ENCODE peak calls at places on chromosomes 1 and 21, in six cellular contexts. J, D, Y, Z, A and R are unnamed samples.

GRCh38 chr1:235818632-235819136 is 48.0 kb downstream of the LYST start:
- DNase-seq in J (no peak), D (no peak), Y (no peak), Z (no peak), A (no peak), R (no peak)

GRCh38 chr1:17439250-17440073 is at the start of gene RCC2:
- DNase-seq in J (peak; percentile 71), D (peak; percentile 50), Y (peak; percentile 66), Z (peak; percentile 53), A (no peak), R (peak; percentile 69)

GRCh38 chr1:21724098-21724497 is 54.9 kb upstream of the RAP1GAP start:
- DNase-seq in J (no peak), D (no peak), Y (no peak), Z (no peak), A (no peak), R (no peak)

GRCh38 chr1:110326826-110327225 is 12.4 kb upstream of the RBM15 start:
- DNase-seq in J (no peak), D (no peak), Y (no peak), Z (no peak), A (no peak), R (no peak)

GRCh38 chr1:172602706-172603105 is 56.2 kb upstream of the FASLG start:
- DNase-seq in J (no peak), D (no peak), Y (no peak), Z (no peak), A (no peak), R (no peak)

GRCh38 chr1:160550572-160551034 is 27.5 kb upstream of the SLAMF6 start:
- DNase-seq in J (no peak), D (no peak), Y (peak; percentile 61), Z (no peak), A (no peak), R (no peak)

GRCh38 chr1:172121071-172121717 is 279.9 kb downstream of the DNM3 start:
- DNase-seq in J (no peak), D (no peak), Y (no peak), Z (no peak), A (no peak), R (no peak)

GRCh38 chr1:181632960-181633359 is 149.6 kb downstream of the CACNA1E start:
- DNase-seq in J (no peak), D (no peak), Y (no peak), Z (no peak), A (no peak), R (no peak)

GRCh38 chr21:29196021-29196663 is 65.7 kb downstream of the MAP3K7CL start:
- DNase-seq in J (peak; percentile 79), D (peak; percentile 65), Y (peak; percentile 57), Z (peak; percentile 95), A (peak; percentile 58), R (no peak)

DNA sequence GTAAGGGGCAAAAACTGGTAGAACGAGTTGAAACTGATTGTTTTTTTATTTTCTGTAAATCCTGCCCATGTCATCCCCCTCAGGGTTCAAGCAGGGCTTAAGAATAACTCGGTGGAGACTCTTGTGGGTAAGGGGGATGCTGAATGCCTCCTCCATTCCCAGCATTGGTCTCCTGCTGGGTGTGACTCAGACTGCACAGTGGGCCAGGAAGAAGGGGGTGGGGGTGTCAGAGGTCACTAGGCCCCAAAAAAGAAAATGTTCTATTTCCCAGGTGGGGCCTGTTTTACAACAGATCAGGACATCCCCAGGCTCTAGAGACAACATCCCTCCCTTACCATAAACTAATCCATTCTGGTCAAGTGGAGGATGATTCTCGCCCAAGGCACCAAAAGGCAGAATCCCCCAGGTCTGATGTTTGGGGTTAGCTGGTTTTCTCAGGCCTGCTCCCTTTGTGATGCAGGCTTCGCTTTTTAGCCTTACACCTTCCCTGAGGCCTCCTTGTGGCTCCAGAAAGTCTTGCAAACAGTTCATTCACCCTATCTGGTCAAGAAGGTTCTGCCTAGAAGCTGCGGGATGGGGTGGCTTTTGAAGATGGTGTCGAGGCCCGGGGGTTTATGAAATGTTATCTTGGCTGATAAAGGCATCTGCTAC is 10.7 kb upstream of the GRHL3 start:
- DNase-seq in J (peak; percentile 40), D (no peak), Y (no peak), Z (no peak), A (no peak), R (no peak)
- TF ChIP-seq CTCF in J (peak; percentile 65), D (no peak), Y (no peak), Z (peak; percentile 69), A (no peak), R (no peak)

GRCh38 chr1:155307247-155307740 is 1.4 kb upstream of the FDPS start:
- DNase-seq in J (peak; percentile 42), D (no peak), Y (no peak), Z (peak; percentile 28), A (no peak), R (no peak)
- TF ChIP-seq CTCF in J (peak; percentile 68), D (no peak), Y (no peak), Z (peak; percentile 48), A (no peak), R (no peak)

GRCh38 chr1:117815926-117816325 is 113.5 kb downstream of the GDAP2 start:
- DNase-seq in J (no peak), D (no peak), Y (no peak), Z (no peak), A (no peak), R (no peak)
- TF ChIP-seq CTCF in J (peak; percentile 47), D (no peak), Y (no peak), Z (peak; percentile 57), A (no peak), R (no peak)

GRCh38 chr1:190957565-190957964 is 479.9 kb upstream of the BRINP3 start:
- DNase-seq in J (no peak), D (no peak), Y (no peak), Z (no peak), A (no peak), R (no peak)
- TF ChIP-seq CTCF in J (no peak), D (no peak), Y (no peak), Z (no peak), A (no peak), R (no peak)

GRCh38 chr1:81666586-81666985 is 134.1 kb upstream of the ADGRL2 start:
- DNase-seq in J (no peak), D (no peak), Y (no peak), Z (no peak), A (no peak), R (no peak)
- TF ChIP-seq CTCF in J (no peak), D (no peak), Y (no peak), Z (no peak), A (no peak), R (no peak)

GRCh38 chr1:161727343-161727924 is 6.1 kb downstream of the FCRLB start:
- DNase-seq in J (peak; percentile 71), D (no peak), Y (peak; percentile 43), Z (peak; percentile 79), A (no peak), R (no peak)

GRCh38 chr1:161728376-161729226 is 7.3 kb downstream of the FCRLB start:
- DNase-seq in J (no peak), D (no peak), Y (no peak), Z (no peak), A (no peak), R (no peak)

GRCh38 chr1:161723459-161724149 is 2.3 kb downstream of the FCRLB start:
- DNase-seq in J (no peak), D (no peak), Y (no peak), Z (no peak), A (no peak), R (no peak)

GRCh38 chr1:161726631-161727342 is 5.4 kb downstream of the FCRLB start:
- DNase-seq in J (peak; percentile 69), D (peak; percentile 91), Y (peak; percentile 73), Z (peak; percentile 77), A (peak; percentile 81), R (peak; percentile 71)

GRCh38 chr1:161725888-161726630 is 4.7 kb downstream of the FCRLB start:
- DNase-seq in J (peak; percentile 46), D (peak; percentile 57), Y (peak; percentile 37), Z (peak; percentile 34), A (no peak), R (peak; percentile 29)
- TF ChIP-seq CTCF in J (peak; percentile 72), D (no peak), Y (no peak), Z (peak; percentile 53), A (no peak), R (no peak)

GRCh38 chr1:25833158-25833557 is 13.4 kb downstream of the MTFR1L start:
- DNase-seq in J (no peak), D (no peak), Y (no peak), Z (no peak), A (no peak), R (no peak)

GRCh38 chr1:25836695-25837094 is 16.9 kb downstream of the MTFR1L start:
- DNase-seq in J (no peak), D (no peak), Y (no peak), Z (no peak), A (no peak), R (no peak)

GRCh38 chr1:25832336-25833037 is 12.7 kb downstream of the MTFR1L start:
- DNase-seq in J (no peak), D (no peak), Y (no peak), Z (no peak), A (no peak), R (no peak)

GRCh38 chr1:25834894-25835293 is 15.1 kb downstream of the MTFR1L start:
- DNase-seq in J (no peak), D (no peak), Y (no peak), Z (no peak), A (no peak), R (no peak)

GRCh38 chr1:25837253-25837875 is 17.6 kb downstream of the MTFR1L start:
- DNase-seq in J (no peak), D (no peak), Y (no peak), Z (no peak), A (no peak), R (no peak)
- TF ChIP-seq CTCF in J (peak; percentile 66), D (no peak), Y (no peak), Z (peak; percentile 61), A (no peak), R (no peak)

DNA sequence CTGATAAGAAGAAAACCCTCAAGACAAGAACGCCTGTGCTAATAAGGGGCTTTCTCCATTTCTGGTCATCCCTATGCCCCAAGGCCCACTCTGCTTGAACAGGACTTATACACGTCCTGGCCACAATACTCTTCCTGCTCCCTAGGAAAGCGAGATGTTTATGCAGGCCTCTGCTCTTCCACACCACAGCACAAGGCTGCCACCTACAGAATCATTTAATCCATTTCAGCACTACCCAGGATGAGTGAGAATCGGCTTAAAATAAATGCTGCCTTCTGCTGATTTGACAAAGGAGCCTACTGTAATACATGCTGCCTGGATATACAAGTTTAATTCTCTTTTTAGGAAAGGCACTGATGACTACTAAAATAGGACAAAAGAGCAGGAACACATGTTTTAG is 29.4 kb downstream of the FRRS1 start:
- DNase-seq in J (peak; percentile 51), D (no peak), Y (no peak), Z (peak; percentile 73), A (no peak), R (no peak)
- TF ChIP-seq CTCF in J (peak; percentile 67), D (no peak), Y (no peak), Z (peak; percentile 71), A (no peak), R (no peak)

GRCh38 chr1:184075040-184076029 is 23.8 kb downstream of the TSEN15 start:
- DNase-seq in J (peak; percentile 65), D (peak; percentile 32), Y (peak; percentile 21), Z (peak; percentile 64), A (no peak), R (no peak)
- TF ChIP-seq CTCF in J (peak; percentile 92), D (peak; percentile 24), Y (peak; percentile 46), Z (peak; percentile 55), A (no peak), R (peak; percentile 65)

GRCh38 chr1:101239095-101240040 is 2.5 kb downstream of the S1PR1 start:
- DNase-seq in J (no peak), D (no peak), Y (peak; percentile 63), Z (no peak), A (no peak), R (no peak)
- TF ChIP-seq CTCF in J (peak; percentile 72), D (no peak), Y (peak; percentile 51), Z (no peak), A (no peak), R (peak; percentile 20)